ENCODE peak calls at places on chromosomes 5 and 9, in nine cellular contexts. C, B, K, Z, I, M, E, Q and X are unnamed samples.

GRCh38 chr5:181221105-181221791 is 1.8 kb upstream of the TRIM41 start:
- DNase-seq in E (no peak), Z (no peak), Q (no peak), K (no peak), I (peak), B (no peak), C (peak), M (no peak), X (no peak)

GRCh38 chr5:40356248-40356647 is 323.5 kb upstream of the PTGER4 start:
- DNase-seq in B (no peak), I (no peak), Z (no peak), E (no peak), K (no peak), C (no peak), Q (no peak), M (no peak), X (no peak)

GRCh38 chr5:10059611-10060379 is 189.9 kb downstream of the ATPSCKMT start:
- DNase-seq in K (no peak), C (no peak), Z (no peak), B (no peak), E (no peak), Q (no peak), M (no peak), I (no peak), X (no peak)

GRCh38 chr9:74935008-74935407 is 17.7 kb downstream of the C9orf40 start:
- DNase-seq in M (no peak), B (peak), K (no peak), E (no peak), Z (no peak), I (no peak), Q (peak), C (no peak), X (no peak)

GRCh38 chr5:145825751-145826180 is 9.4 kb downstream of the PRELID2 start:
- DNase-seq in B (peak), M (peak), I (no peak), E (no peak), Q (peak), K (no peak), C (no peak), Z (no peak), X (peak)

GRCh38 chr5:108858959-108859358 is 111.3 kb downstream of the FER start:
- DNase-seq in M (peak), E (no peak), I (no peak), B (peak), C (no peak), Q (peak), K (no peak), Z (no peak), X (no peak)

GRCh38 chr5:73678807-73679206 is 52.8 kb downstream of the ARHGEF28 start:
- DNase-seq in I (no peak), Z (no peak), B (no peak), E (no peak), M (no peak), K (no peak), C (no peak), Q (no peak), X (no peak)

GRCh38 chr9:119443179-119443578 is 73.9 kb upstream of the BRINP1 start:
- DNase-seq in Z (no peak), Q (no peak), C (no peak), B (no peak), K (no peak), M (no peak), E (no peak), I (no peak), X (no peak)

GRCh38 chr9:127714916-127715442 is 484 bp downstream of the PTRH1 start:
- DNase-seq in C (no peak), K (peak), M (peak), B (peak), I (no peak), Q (no peak), Z (peak), E (no peak), X (no peak)

GRCh38 chr9:19186240-19186639 is 44.3 kb upstream of the DENND4C start:
- DNase-seq in Q (no peak), M (peak), B (no peak), Z (no peak), E (no peak), I (no peak), K (no peak), C (no peak), X (no peak)

GRCh38 chr5:143775258-143775657 is 36.7 kb upstream of the HMHB1 start:
- DNase-seq in K (no peak), I (no peak), M (no peak), B (peak), Q (peak), C (no peak), E (no peak), Z (no peak), X (no peak)

GRCh38 chr5:143645356-143645755 is 166.6 kb upstream of the HMHB1 start:
- DNase-seq in E (no peak), B (no peak), Z (no peak), I (no peak), C (no peak), K (no peak), M (no peak), Q (no peak), X (no peak)

GRCh38 chr5:116507051-116507537 is 67.5 kb downstream of the SEMA6A start:
- DNase-seq in C (no peak), M (no peak), I (no peak), Q (no peak), E (no peak), Z (no peak), K (no peak), B (no peak), X (no peak)

GRCh38 chr5:112643339-112643971 is 94.2 kb upstream of the APC start:
- DNase-seq in M (no peak), E (no peak), C (no peak), B (no peak), K (no peak), Z (no peak), I (no peak), Q (no peak), X (no peak)

GRCh38 chr5:67543704-67544103 is 347.1 kb upstream of the CD180 start:
- DNase-seq in C (no peak), K (no peak), Q (no peak), I (no peak), Z (no peak), E (no peak), B (peak), M (no peak), X (no peak)

GRCh38 chr9:97705354-97705950 is 8.3 kb upstream of the XPA start:
- DNase-seq in C (no peak), E (no peak), M (no peak), K (no peak), I (no peak), B (no peak), Q (peak), Z (no peak), X (no peak)

GRCh38 chr5:109987970-109988369 is 298.2 kb downstream of the MAN2A1 start:
- DNase-seq in C (no peak), M (no peak), B (no peak), Z (no peak), E (no peak), I (no peak), K (no peak), Q (peak), X (no peak)

GRCh38 chr9:121783523-121784507 is 132.4 kb downstream of the DAB2IP start:
- DNase-seq in Z (no peak), B (no peak), I (peak), Q (no peak), E (no peak), C (no peak), M (no peak), K (no peak), X (no peak)

GRCh38 chr5:56148453-56148971 is 84.6 kb downstream of the ANKRD55 start:
- DNase-seq in C (no peak), Q (peak), B (no peak), Z (peak), K (no peak), I (peak), M (no peak), E (no peak), X (no peak)

GRCh38 chr5:345404-346195 is 24.1 kb downstream of the AHRR start:
- DNase-seq in E (no peak), K (no peak), Z (no peak), B (peak), I (no peak), C (no peak), Q (no peak), M (no peak), X (no peak)

GRCh38 chr5:94544031-94544650 is 74.3 kb downstream of the KIAA0825 start:
- DNase-seq in I (no peak), Q (peak), C (no peak), E (no peak), Z (no peak), B (no peak), M (no peak), K (no peak), X (no peak)

GRCh38 chr5:180121799-180122198 is 50.2 kb upstream of the RNF130 start:
- DNase-seq in B (no peak), K (no peak), C (no peak), M (no peak), E (no peak), Z (no peak), I (no peak), Q (no peak), X (no peak)

GRCh38 chr9:111731916-111732315 is 62.8 kb downstream of the SHOC1 start:
- DNase-seq in I (no peak), C (no peak), Q (peak), E (no peak), M (peak), Z (no peak), K (no peak), B (no peak), X (no peak)